ENCODE peak calls at places on chromosome 12, in five cellular contexts. A is A549, K is ovary, H is suprapubic skin, V is transverse colon. E is an unnamed sample.

GRCh38 chr12:50764861-50765324 is 992 bp downstream of the ATF1 start:
- DNase-seq in V (peak; percentile 39), K (no peak), A (peak; percentile 72), H (peak; percentile 81), E (peak; percentile 19)

GRCh38 chr12:15534322-15534721 is 212.0 kb downstream of the PTPRO start:
- DNase-seq in H (no peak), A (no peak), K (no peak), V (no peak), E (no peak)

GRCh38 chr12:6932766-6933165 is 5.0 kb downstream of the ATN1 start:
- DNase-seq in A (no peak), K (no peak), V (no peak), H (no peak), E (no peak)

GRCh38 chr12:120007272-120007671 is 18.2 kb downstream of the BICDL1 start:
- DNase-seq in V (peak; percentile 15), K (no peak), A (no peak), H (no peak), E (no peak)

GRCh38 chr12:46124848-46125619 is 134.7 kb upstream of the SCAF11 start:
- DNase-seq in H (no peak), A (peak; percentile 87), K (peak; percentile 57), V (peak; percentile 51), E (peak; percentile 68)

GRCh38 chr12:108568653-108569154 is 6.3 kb downstream of the ISCU start:
- DNase-seq in V (peak; percentile 57), K (no peak), H (no peak), A (no peak), E (no peak)

GRCh38 chr12:93918262-93918661 is 230.1 kb upstream of the PLXNC1 start:
- DNase-seq in H (no peak), A (peak; percentile 44), V (no peak), K (no peak), E (no peak)

GRCh38 chr12:123973552-123974341 is 732 bp downstream of the ZNF664 start:
- DNase-seq in A (peak; percentile 39), V (peak; percentile 55), H (peak; percentile 82), K (peak; percentile 74), E (no peak)

GRCh38 chr12:6953417-6954315 is 2.5 kb downstream of the PTPN6 start:
- DNase-seq in H (peak; percentile 79), K (no peak), A (no peak), V (peak; percentile 79), E (peak; percentile 76)

GRCh38 chr12:9750276-9751203 is 10.2 kb downstream of the CD69 start:
- DNase-seq in A (peak; percentile 77), K (peak; percentile 25), V (peak; percentile 31), H (no peak), E (peak; percentile 75)

GRCh38 chr12:31245822-31246469 is 80.0 kb downstream of the SINHCAF start:
- DNase-seq in H (no peak), V (no peak), A (peak; percentile 42), K (no peak), E (no peak)

GRCh38 chr12:104226672-104227071 is 11.1 kb downstream of the TXNRD1 start:
- DNase-seq in H (no peak), V (no peak), K (no peak), A (no peak), E (no peak)

GRCh38 chr12:12747281-12747680 is 30.1 kb downstream of the CDKN1B start:
- DNase-seq in V (no peak), H (no peak), K (peak; percentile 52), A (no peak), E (no peak)

GRCh38 chr12:116390656-116391335 is 113.3 kb upstream of the MED13L start:
- DNase-seq in V (no peak), K (no peak), H (no peak), A (no peak), E (no peak)

GRCh38 chr12:124928095-124928911 is 13.9 kb upstream of the UBC start:
- DNase-seq in V (peak; percentile 89), K (peak; percentile 77), A (peak; percentile 98), H (no peak), E (peak; percentile 55)

GRCh38 chr12:68435816-68436215 is 103.7 kb upstream of the MDM1 start:
- DNase-seq in A (peak; percentile 42), K (no peak), V (no peak), H (no peak), E (no peak)

GRCh38 chr12:6745751-6746525 is 7.0 kb downstream of the MLF2 start:
- DNase-seq in V (no peak), A (no peak), H (no peak), K (no peak), E (no peak)

GRCh38 chr12:118704517-118704916 is 276.8 kb upstream of the SRRM4 start:
- DNase-seq in K (no peak), V (no peak), H (no peak), A (peak; percentile 7), E (no peak)

DNA sequence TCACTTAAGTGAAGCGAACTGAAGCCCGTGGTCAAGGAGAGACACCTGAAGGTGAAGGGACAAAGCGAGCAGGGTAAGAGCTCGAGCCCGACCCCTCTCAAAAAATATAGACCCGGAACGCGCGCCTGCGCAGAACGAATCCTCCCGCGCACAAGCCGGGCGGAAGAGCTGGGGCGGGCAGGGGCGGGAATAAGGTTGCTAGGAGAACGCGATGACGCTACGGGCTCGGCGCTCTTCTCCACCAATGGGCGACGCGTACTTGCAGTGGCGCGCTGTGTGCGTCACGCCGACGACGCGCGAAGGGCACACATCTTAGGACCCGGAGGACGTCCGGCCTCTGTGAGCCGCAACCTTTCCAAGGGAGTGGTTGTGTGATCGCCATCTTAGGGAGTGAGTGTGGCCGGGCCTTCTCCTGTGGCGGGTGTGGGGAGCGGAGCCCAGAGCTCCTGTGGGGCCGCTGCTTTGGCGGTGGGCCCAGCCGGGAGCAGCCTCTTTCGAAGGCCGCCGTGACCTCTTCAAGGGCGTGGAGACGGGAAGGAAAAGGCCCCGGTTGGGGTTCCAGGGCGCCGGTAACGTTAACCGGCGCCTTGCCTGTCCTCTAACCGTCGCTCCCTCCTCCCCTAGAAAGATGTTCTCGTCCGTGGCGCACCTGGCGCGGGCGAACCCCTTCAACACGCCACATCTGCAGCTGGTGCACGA is at the start of gene SLC25A3:
- DNase-seq in K (peak; percentile 97), V (peak; percentile 97), H (peak; percentile 98), A (peak; percentile 100), E (peak; percentile 94)
- TF ChIP-seq EP300 in K (no peak), V (no peak), H (no peak), A (no peak), E (peak; percentile 77)

GRCh38 chr12:3622021-3622731 is 130.7 kb downstream of the CRACR2A start:
- DNase-seq in V (no peak), H (no peak), K (no peak), A (no peak), E (no peak)
- TF ChIP-seq EP300 in V (no peak), H (no peak), K (no peak), A (no peak), E (no peak)

GRCh38 chr12:56011509-56012090 is 9.2 kb upstream of the IKZF4 start:
- DNase-seq in H (no peak), K (no peak), V (no peak), A (no peak), E (no peak)
- TF ChIP-seq EP300 in H (no peak), K (no peak), V (no peak), A (no peak), E (no peak)

GRCh38 chr12:23950011-23950774 is 723 bp upstream of the SOX5 start:
- DNase-seq in K (no peak), V (no peak), H (no peak), A (no peak), E (peak; percentile 13)
- TF ChIP-seq EP300 in K (no peak), V (no peak), H (no peak), A (no peak), E (no peak)

E was measured in tibial nerve.